ENCODE peak calls at places on chromosomes 16 and 17, in ten cellular contexts. U, D, H, B, P, Z, A, T, O and N are unnamed samples. For H3K4me1, the result is how much of the 10 kb centered on the place peaks cover.

GRCh38 chr16:83882118-83882879 is 16.6 kb upstream of the MLYCD start:
- DNase-seq in U (no peak), D (peak), H (no peak), B (no peak), P (no peak), Z (no peak), A (no peak), T (no peak), O (no peak), N (no peak)

GRCh38 chr16:3092501-3092991 is 6.5 kb downstream of the ZSCAN10 start:
- DNase-seq in U (no peak), D (no peak), H (peak), B (no peak), P (no peak), Z (no peak), A (no peak), T (no peak), O (no peak), N (no peak)

GRCh38 chr17:56798916-56799315 is 34.8 kb downstream of the C17orf67 start:
- DNase-seq in U (no peak), D (peak), H (no peak), B (no peak), P (no peak), Z (peak), A (no peak), T (no peak), O (no peak), N (no peak)

GRCh38 chr16:740764-741505 is at the start of gene CIAO3:
- DNase-seq in U (peak), D (peak), H (peak), B (peak), P (peak), Z (peak), A (peak), T (peak), O (peak), N (peak)

GRCh38 chr16:12210258-12210880 is 233.8 kb downstream of the SNX29 start:
- DNase-seq in U (no peak), D (no peak), H (no peak), B (no peak), P (no peak), Z (no peak), A (no peak), T (no peak), O (no peak), N (no peak)

GRCh38 chr17:33209671-33210070 is 83.4 kb downstream of the ASIC2 start:
- DNase-seq in U (no peak), D (no peak), H (no peak), B (no peak), P (no peak), Z (no peak), A (no peak), T (no peak), O (peak), N (no peak)

GRCh38 chr17:17494499-17495447 is 1.4 kb downstream of the RASD1 start:
- DNase-seq in U (peak), D (peak), H (peak), B (peak), P (peak), Z (peak), A (peak), T (peak), O (no peak), N (peak)

GRCh38 chr17:80599546-80600305 is 55.1 kb downstream of the RPTOR start:
- DNase-seq in U (no peak), D (no peak), H (no peak), B (no peak), P (peak), Z (no peak), A (no peak), T (no peak), O (peak), N (no peak)

GRCh38 chr17:81514735-81515529 is 2.3 kb upstream of the ACTG1 start:
- DNase-seq in U (peak), D (peak), H (peak), B (peak), P (peak), Z (peak), A (peak), T (peak), O (peak), N (peak)

GRCh38 chr17:7111784-7112526 is 2.7 kb downstream of the ASGR2 start:
- DNase-seq in U (no peak), D (peak), H (no peak), B (no peak), P (peak), Z (no peak), A (no peak), T (no peak), O (no peak), N (no peak)

GRCh38 chr17:882827-883585 is 96.6 kb downstream of the NXN start:
- DNase-seq in U (peak), D (peak), H (peak), B (peak), P (peak), Z (peak), A (peak), T (peak), O (no peak), N (no peak)

GRCh38 chr16:68319185-68319908 is 8.5 kb downstream of the PRMT7 start:
- DNase-seq in U (no peak), D (no peak), H (no peak), B (no peak), P (no peak), Z (no peak), A (no peak), T (no peak), O (no peak), N (no peak)

GRCh38 chr16:77674888-77675287 is 47.4 kb upstream of the NUDT7 start:
- DNase-seq in U (no peak), D (no peak), H (no peak), B (no peak), P (no peak), Z (no peak), A (no peak), T (no peak), O (no peak), N (no peak)

GRCh38 chr16:3467920-3468319 is 24.4 kb downstream of the NAA60 start:
- DNase-seq in U (no peak), D (peak), H (no peak), B (no peak), P (no peak), Z (no peak), A (no peak), T (no peak), O (no peak), N (no peak)

DNA sequence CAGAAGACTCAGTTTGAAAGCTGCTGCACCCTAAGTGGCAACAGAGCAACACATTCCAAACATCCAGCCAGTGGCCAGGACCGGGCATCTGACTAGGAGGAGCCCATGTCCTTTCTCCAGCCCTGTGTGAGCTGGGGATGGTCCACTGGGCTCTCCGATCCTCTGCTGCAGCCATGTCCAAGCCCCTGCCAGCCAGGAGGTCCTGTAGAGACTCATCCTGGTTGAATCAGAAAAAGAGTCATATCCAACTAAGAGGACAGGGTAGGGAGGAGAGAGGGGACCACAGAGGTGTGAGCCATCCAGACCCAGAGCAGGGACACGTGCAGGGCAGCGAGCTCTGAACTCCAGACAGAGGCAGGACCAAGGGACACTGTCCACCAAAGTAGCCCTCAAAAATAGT is 163.0 kb upstream of the CDH5 start:
- DNase-seq in U (no peak), D (no peak), H (no peak), B (no peak), P (no peak), Z (no peak), A (no peak), T (no peak), O (no peak), N (peak)
- H3K4me1 ChIP-seq in U (under half), D (under half), H (under half), B (under half), P (under half), Z (under half), A (under half), T (under half), O (under half), N (under half)

GRCh38 chr16:81553080-81553813 is 108.6 kb downstream of the CMIP start:
- DNase-seq in U (peak), D (no peak), H (peak), B (no peak), P (no peak), Z (no peak), A (no peak), T (no peak), O (no peak), N (no peak)
- H3K27ac ChIP-seq in U (peak), D (no peak), H (peak), B (peak), P (no peak), Z (no peak), A (peak), T (peak), O (peak), N (peak)

GRCh38 chr17:34382586-34383224 is 19.7 kb upstream of the CCL1 start:
- DNase-seq in U (no peak), D (no peak), H (no peak), B (no peak), P (no peak), Z (no peak), A (no peak), T (no peak), O (no peak), N (no peak)
- H3K4me1 ChIP-seq in U (under half), D (under half), H (under half), B (under half), P (under half), Z (under half), A (under half), T (under half), O (under half), N (under half)

GRCh38 chr17:31249742-31250141 is 47.3 kb downstream of the OMG start:
- DNase-seq in U (no peak), D (peak), H (no peak), B (no peak), P (no peak), Z (no peak), A (no peak), T (no peak), O (no peak), N (no peak)
- H3K27ac ChIP-seq in U (no peak), D (peak), H (no peak), B (no peak), P (no peak), Z (no peak), A (no peak), T (no peak), O (peak), N (no peak)